ENCODE peak calls at places on chromosomes 12 and 14, in four cellular contexts. L is AG04450, Y is transverse colon, K is Peyer's patch. N is an unnamed sample.

GRCh38 chr14:90993792-90994191 is 66.6 kb downstream of the RPS6KA5 start:
- DNase-seq in K (no peak), Y (no peak), L (no peak), N (no peak)

GRCh38 chr12:89307665-89308253 is 44.5 kb downstream of the DUSP6 start:
- DNase-seq in Y (no peak), L (no peak), K (no peak), N (no peak)

GRCh38 chr14:56422703-56423213 is 156.8 kb upstream of the TMEM260 start:
- DNase-seq in L (peak), K (peak), Y (peak), N (peak)

GRCh38 chr12:43332977-43333649 is 218.9 kb downstream of the ADAMTS20 start:
- DNase-seq in L (no peak), K (no peak), Y (no peak), N (no peak)

GRCh38 chr12:569091-569676 is 94.1 kb downstream of the NINJ2 start:
- DNase-seq in L (no peak), Y (no peak), K (no peak), N (no peak)

GRCh38 chr12:613996-614726 is 49.1 kb downstream of the NINJ2 start:
- DNase-seq in Y (peak), K (peak), L (no peak), N (no peak)

GRCh38 chr12:8661016-8661415 is 1.6 kb downstream of the MFAP5 start:
- DNase-seq in Y (no peak), L (no peak), K (no peak), N (no peak)

GRCh38 chr12:90741611-90742010 is 213.4 kb downstream of the CCER1 start:
- DNase-seq in Y (no peak), K (no peak), L (no peak), N (no peak)

GRCh38 chr14:90518941-90519256 is 122.1 kb downstream of the CALM1 start:
- DNase-seq in L (no peak), Y (peak), K (peak), N (no peak)

GRCh38 chr12:1576410-1577240 is 17.8 kb downstream of the FBXL14 start:
- DNase-seq in L (no peak), Y (no peak), K (no peak), N (no peak)

GRCh38 chr14:63544641-63545234 is 1.6 kb upstream of the PPP2R5E start:
- DNase-seq in Y (no peak), L (no peak), K (no peak), N (no peak)

GRCh38 chr12:96578526-96579125 is 89.2 kb downstream of the CFAP54 start:
- DNase-seq in L (peak), K (no peak), Y (no peak), N (no peak)

GRCh38 chr12:15966426-15966825 is 55.3 kb downstream of the DERA start:
- DNase-seq in L (no peak), K (no peak), Y (no peak), N (peak)

GRCh38 chr12:104720346-104721064 is 237.6 kb downstream of the SLC41A2 start:
- DNase-seq in L (peak), Y (peak), K (peak), N (no peak)

GRCh38 chr12:68375701-68376469 is 43.7 kb upstream of the MDM1 start:
- DNase-seq in K (no peak), L (no peak), Y (no peak), N (no peak)

GRCh38 chr14:53190938-53191337 is 37.8 kb upstream of the DDHD1 start:
- DNase-seq in Y (no peak), K (no peak), L (no peak), N (peak)

GRCh38 chr14:86654558-86655184 is 1124.7 kb downstream of the FLRT2 start:
- DNase-seq in Y (peak), K (peak), L (no peak), N (no peak)

GRCh38 chr12:59357811-59358210 is 238.0 kb upstream of the SLC16A7 start:
- DNase-seq in K (no peak), L (no peak), Y (no peak), N (no peak)

GRCh38 chr12:81147286-81147919 is 69.5 kb downstream of the ACSS3 start:
- DNase-seq in K (no peak), Y (no peak), L (no peak), N (no peak)

GRCh38 chr14:85817430-85817829 is 287.5 kb downstream of the FLRT2 start:
- DNase-seq in Y (no peak), L (no peak), K (no peak), N (no peak)

GRCh38 chr14:62505045-62505444 is 540.2 kb downstream of the KCNH5 start:
- DNase-seq in K (no peak), Y (no peak), L (no peak), N (no peak)

GRCh38 chr12:47785036-47785886 is 12.2 kb downstream of the SLC48A1 start:
- DNase-seq in Y (no peak), K (no peak), L (no peak), N (no peak)

GRCh38 chr14:22002860-22003284 is 329.3 kb upstream of the OR4E1 start:
- DNase-seq in K (peak), L (no peak), Y (peak), N (no peak)

GRCh38 chr14:39322807-39323206 is 89.1 kb downstream of the MIA2 start:
- DNase-seq in Y (no peak), L (no peak), K (no peak), N (no peak)

GRCh38 chr12:99121476-99121965 is 476.4 kb downstream of the APAF1 start:
- DNase-seq in K (no peak), L (no peak), Y (no peak), N (no peak)

GRCh38 chr14:30131698-30132097 is 204.1 kb upstream of the PRKD1 start:
- DNase-seq in K (no peak), L (no peak), Y (no peak), N (no peak)

GRCh38 chr12:120855823-120856589 is 48.2 kb downstream of the SPPL3 start:
- DNase-seq in K (no peak), Y (no peak), L (no peak), N (no peak)

GRCh38 chr12:3135522-3136461 is 58.6 kb downstream of the TSPAN9 start:
- DNase-seq in L (peak), K (peak), Y (peak), N (no peak)

GRCh38 chr14:79971330-79971729 is 240.0 kb downstream of the DIO2 start:
- DNase-seq in Y (no peak), K (no peak), L (peak), N (peak)

GRCh38 chr14:49972199-49972671 is 79.4 kb downstream of the ARF6 start:
- DNase-seq in L (no peak), K (no peak), Y (peak), N (peak)

GRCh38 chr12:52921488-52922165 is 16.8 kb upstream of the KRT8 start:
- DNase-seq in K (no peak), Y (no peak), L (no peak), N (no peak)

GRCh38 chr12:94074970-94075695 is 73.2 kb upstream of the PLXNC1 start:
- DNase-seq in K (peak), L (peak), Y (peak), N (peak)

GRCh38 chr12:13079440-13079906 is 24.0 kb downstream of the GSG1 start:
- DNase-seq in K (no peak), Y (no peak), L (no peak), N (no peak)

GRCh38 chr12:64687816-64688599 is 71.2 kb downstream of the GNS start:
- DNase-seq in K (no peak), Y (no peak), L (no peak), N (no peak)

GRCh38 chr12:51891843-51892242 is 3.9 kb downstream of the ANKRD33 start:
- DNase-seq in Y (no peak), K (no peak), L (no peak), N (no peak)

GRCh38 chr14:101474563-101475467 is 86.5 kb upstream of the DIO3 start:
- DNase-seq in L (no peak), Y (no peak), K (peak), N (no peak)

GRCh38 chr12:116525418-116526001 is 33.7 kb upstream of the MAP1LC3B2 start:
- DNase-seq in K (peak), Y (peak), L (peak), N (peak)

GRCh38 chr12:114685320-114685781 is 1.4 kb upstream of the TBX3 start:
- DNase-seq in L (no peak), Y (no peak), K (no peak), N (no peak)

DNA sequence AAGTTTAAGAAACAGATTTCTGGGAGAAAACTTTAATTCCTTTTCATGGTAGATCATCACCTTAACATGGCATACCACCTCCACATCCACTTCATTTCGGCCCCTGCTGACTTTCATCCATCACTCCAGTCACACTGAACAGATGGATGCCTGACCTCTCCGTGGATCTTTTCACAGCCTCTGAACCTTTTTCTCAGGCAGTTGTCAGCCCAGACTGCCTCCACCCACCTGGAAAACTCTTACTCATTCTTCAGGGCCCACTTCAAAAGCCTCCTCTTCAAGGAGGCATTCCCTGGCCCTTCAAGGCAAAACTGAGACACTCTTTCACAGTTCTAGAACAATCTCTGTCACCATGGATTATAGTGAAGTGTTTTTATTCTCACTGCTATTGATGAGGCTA is 52.9 kb downstream of the GXYLT1 start:
- DNase-seq in L (no peak), Y (no peak), K (no peak), N (no peak)
- H3K27ac ChIP-seq in L (peak), Y (no peak), K (no peak), N (peak)

GRCh38 chr14:81435578-81436295 is 35.6 kb upstream of the STON2 start:
- DNase-seq in L (no peak), K (peak), Y (peak), N (peak)

GRCh38 chr14:81434230-81434629 is 34.1 kb upstream of the STON2 start:
- DNase-seq in K (no peak), L (no peak), Y (no peak), N (no peak)

GRCh38 chr14:81435048-81435577 is 35.0 kb upstream of the STON2 start:
- DNase-seq in Y (no peak), K (no peak), L (no peak), N (no peak)

GRCh38 chr14:81432171-81432570 is 32.0 kb upstream of the STON2 start:
- DNase-seq in Y (no peak), K (no peak), L (no peak), N (no peak)

GRCh38 chr14:81433378-81433777 is 33.3 kb upstream of the STON2 start:
- DNase-seq in K (no peak), L (no peak), Y (no peak), N (no peak)
- H3K27ac ChIP-seq in K (no peak), L (no peak), Y (no peak), N (no peak)

DNA sequence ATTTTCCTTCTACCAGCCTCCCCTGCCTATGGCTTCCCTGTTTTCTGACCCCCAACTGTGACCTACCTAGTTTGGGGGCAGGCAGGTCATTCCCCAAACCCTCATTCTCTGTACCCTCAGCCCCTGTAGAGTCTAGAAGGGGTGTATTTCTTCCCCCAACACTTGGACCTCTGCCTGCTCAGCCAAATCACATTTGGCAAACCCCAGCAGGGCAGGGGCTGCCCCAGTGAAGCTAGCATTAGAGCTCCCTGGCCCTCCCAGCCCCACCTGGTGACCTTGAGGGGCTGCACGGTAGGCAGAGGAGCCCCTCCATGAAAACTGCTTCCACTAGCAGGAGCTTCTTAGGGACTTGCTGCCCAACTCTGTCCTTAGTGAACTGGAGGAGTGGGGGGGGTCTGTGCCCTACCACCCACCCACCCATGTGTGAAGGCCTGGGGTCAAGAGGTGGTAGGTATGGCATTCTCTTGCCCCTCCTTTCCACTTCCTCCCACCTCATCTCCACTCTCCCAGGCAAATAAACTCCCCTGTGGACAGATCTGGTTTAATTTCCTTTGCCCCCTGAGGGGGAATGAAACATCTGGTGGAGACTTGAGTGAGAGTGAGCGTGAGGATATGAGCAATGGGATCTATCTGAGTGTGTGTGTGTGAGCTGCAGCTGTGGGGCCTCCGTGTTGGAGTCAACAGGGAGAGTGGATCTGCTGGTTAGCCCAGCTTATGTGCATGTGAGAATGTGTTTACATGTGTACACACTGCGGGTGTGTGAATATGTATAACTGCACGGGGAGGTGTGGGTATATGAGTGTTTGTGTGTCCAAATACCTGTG is 1.6 kb downstream of the NXPH4 start:
- DNase-seq in L (no peak), Y (no peak), K (no peak), N (no peak)
- H3K27ac ChIP-seq in L (no peak), Y (no peak), K (no peak), N (no peak)

DNA sequence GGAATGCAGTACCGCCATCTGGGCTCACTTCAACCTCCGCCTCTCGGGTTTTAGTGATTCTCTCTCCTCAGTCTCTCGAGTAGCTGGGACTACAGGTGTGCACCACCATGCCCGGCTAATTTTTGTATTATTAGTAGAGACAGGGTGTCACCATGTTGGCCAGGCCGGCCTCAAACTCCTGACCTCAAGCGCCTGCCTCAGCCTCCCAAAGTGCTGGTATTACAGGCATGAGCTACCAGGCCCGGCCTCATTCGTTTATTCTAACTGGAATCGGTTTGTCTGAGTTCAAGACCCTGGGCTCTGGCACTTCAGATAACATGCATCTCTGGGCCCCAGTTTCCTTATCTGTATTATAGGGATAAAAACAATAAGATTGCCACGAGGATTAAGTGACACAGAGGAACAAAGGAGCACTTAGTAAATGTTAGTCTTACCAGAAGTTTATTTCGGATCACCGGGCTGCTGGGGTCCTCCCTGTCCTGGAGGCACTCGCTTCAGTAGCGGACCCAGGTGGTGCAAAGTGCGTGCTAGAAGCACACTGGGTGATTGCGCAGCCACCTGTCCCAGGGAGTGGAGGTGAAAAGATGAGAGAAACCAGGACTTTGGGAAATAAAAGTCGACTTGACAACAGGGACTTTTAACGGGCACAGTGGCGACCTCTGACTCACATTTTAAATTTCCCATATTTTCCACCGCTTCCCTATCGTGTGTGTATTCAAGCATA is 37.5 kb downstream of the ACACB start:
- DNase-seq in L (no peak), K (no peak), Y (no peak), N (no peak)
- H3K27ac ChIP-seq in L (no peak), K (peak), Y (peak), N (no peak)

GRCh38 chr12:11877869-11878780 is 192.6 kb upstream of the BCL2L14 start:
- DNase-seq in L (peak), Y (peak), K (no peak), N (no peak)

GRCh38 chr12:11877102-11877826 is 193.5 kb upstream of the BCL2L14 start:
- DNase-seq in L (no peak), Y (no peak), K (no peak), N (no peak)

GRCh38 chr12:11880424-11880823 is 190.3 kb upstream of the BCL2L14 start:
- DNase-seq in L (no peak), K (no peak), Y (no peak), N (no peak)

GRCh38 chr12:11881835-11882234 is 188.9 kb upstream of the BCL2L14 start:
- DNase-seq in Y (peak), K (no peak), L (no peak), N (no peak)

GRCh38 chr12:11879306-11879705 is 191.4 kb upstream of the BCL2L14 start:
- DNase-seq in Y (no peak), K (no peak), L (peak), N (no peak)
- H3K27ac ChIP-seq in Y (peak), K (no peak), L (no peak), N (no peak)

GRCh38 chr12:70635713-70636112 is 1.5 kb downstream of the PTPRB start:
- DNase-seq in L (no peak), K (no peak), Y (no peak), N (no peak)
- H3K27ac ChIP-seq in L (no peak), K (no peak), Y (no peak), N (no peak)

GRCh38 chr14:76782115-76782884 is 21.0 kb downstream of the VASH1 start:
- DNase-seq in K (no peak), L (no peak), Y (no peak), N (no peak)
- H3K27ac ChIP-seq in K (peak), L (no peak), Y (no peak), N (no peak)

GRCh38 chr12:122992386-122992785 is 11.9 kb downstream of the ARL6IP4 start:
- DNase-seq in Y (no peak), K (no peak), L (no peak), N (no peak)

GRCh38 chr12:122995503-122996187 is 15.2 kb downstream of the ARL6IP4 start:
- DNase-seq in K (no peak), Y (no peak), L (no peak), N (no peak)

GRCh38 chr12:122994781-122995502 is 14.5 kb downstream of the ARL6IP4 start:
- DNase-seq in L (no peak), Y (no peak), K (no peak), N (no peak)

GRCh38 chr12:122996188-122996601 is 15.7 kb downstream of the ARL6IP4 start:
- DNase-seq in K (no peak), L (no peak), Y (no peak), N (no peak)

DNA sequence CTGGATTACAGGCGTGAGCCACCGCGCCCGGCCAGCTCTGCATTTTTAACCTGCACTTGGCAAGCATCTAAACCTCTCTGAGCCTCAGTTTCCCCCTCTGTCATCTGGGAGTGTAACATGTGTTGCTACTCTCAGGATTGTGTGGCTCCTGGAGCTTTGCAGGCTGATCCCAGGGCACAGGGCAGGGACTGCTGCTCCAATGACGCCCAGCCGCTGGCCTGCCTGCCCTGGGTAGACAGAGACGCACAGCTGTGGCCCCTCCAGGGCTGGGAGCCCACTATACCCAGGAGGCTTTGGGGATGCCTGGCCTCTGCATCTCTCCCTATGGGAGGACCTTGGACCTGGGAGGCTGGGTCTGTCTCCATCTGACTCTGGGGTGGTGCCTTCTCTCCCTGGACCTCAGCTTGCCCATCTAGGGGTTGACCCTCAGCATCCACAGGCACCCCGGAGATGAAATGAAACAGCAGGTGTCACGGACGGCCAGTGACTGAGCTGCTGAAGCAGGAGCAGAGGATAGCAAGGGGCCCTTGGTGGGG is 13.7 kb downstream of the ARL6IP4 start:
- DNase-seq in L (no peak), Y (no peak), K (no peak), N (no peak)
- H3K27ac ChIP-seq in L (no peak), Y (no peak), K (peak), N (no peak)

DNA sequence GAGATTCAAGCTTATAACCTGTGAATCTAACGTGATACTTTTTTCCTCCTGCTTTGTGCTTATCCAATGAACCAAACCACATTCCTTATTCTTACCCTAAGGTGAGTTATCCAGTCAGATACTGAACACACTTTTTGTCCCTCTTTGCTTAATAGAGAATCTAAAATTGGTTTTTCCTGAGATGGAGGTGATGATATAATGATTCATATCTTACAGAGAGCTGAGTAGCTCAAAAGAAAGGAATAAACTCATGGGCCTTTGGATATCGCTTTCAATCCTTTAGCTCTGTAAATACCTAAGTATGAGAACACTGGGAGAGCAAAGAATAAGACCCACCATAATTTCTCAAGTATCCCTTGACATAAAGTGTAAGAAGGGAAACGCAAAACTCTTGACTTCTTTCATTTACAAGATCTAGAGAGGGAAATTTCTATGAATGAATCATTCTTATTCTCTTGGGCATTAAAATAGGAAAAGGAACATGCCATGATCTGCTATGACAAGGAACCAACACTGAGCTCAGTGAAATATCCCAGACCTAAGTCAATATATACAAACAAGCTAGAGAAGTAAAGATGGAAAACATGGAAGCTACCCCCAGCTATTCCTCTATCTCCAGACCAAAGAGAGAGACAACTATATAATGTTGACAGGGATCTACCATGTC is 81.8 kb upstream of the STAC3 start:
- DNase-seq in L (no peak), Y (no peak), K (no peak), N (no peak)
- H3K27ac ChIP-seq in L (no peak), Y (no peak), K (no peak), N (peak)